ENCODE peak calls at places on chromosomes 6 and 20, in four cellular contexts. One of them, this sample, is unnamed.
A peak's percentile ranks its signal among the peaks of the same experiment; 100 is the strongest.

GRCh38 chr6:107572886-107573285 is 83.0 kb downstream of the SOBP start:
- DNase-seq in neural progenitor cell: peak; percentile 58
- DNase-seq in fibroblast of lung: no peak
- DNase-seq in mesendoderm: peak; percentile 72
- DNase-seq in this sample: no peak

GRCh38 chr20:50516935-50517816 is 7.0 kb downstream of the PTPN1 start:
- DNase-seq in neural progenitor cell: no peak
- DNase-seq in mesendoderm: no peak
- DNase-seq in fibroblast of lung: no peak
- DNase-seq in this sample: no peak

GRCh38 chr6:151240036-151240685 is 394 bp downstream of the AKAP12 start:
- DNase-seq in fibroblast of lung: peak; percentile 83
- DNase-seq in neural progenitor cell: peak; percentile 96
- DNase-seq in mesendoderm: peak; percentile 97
- DNase-seq in this sample: peak; percentile 91

GRCh38 chr20:21048841-21049273 is 57.3 kb downstream of the LINC00237 start:
- DNase-seq in fibroblast of lung: no peak
- DNase-seq in neural progenitor cell: peak; percentile 60
- DNase-seq in mesendoderm: peak; percentile 74
- DNase-seq in this sample: no peak

GRCh38 chr6:118080547-118080946 is 173.5 kb downstream of the SLC35F1 start:
- DNase-seq in neural progenitor cell: peak; percentile 35
- DNase-seq in fibroblast of lung: no peak
- DNase-seq in mesendoderm: peak; percentile 56
- DNase-seq in this sample: no peak

GRCh38 chr6:24458937-24459336 is 30.4 kb downstream of the GPLD1 start:
- DNase-seq in mesendoderm: no peak
- DNase-seq in neural progenitor cell: no peak
- DNase-seq in fibroblast of lung: no peak
- DNase-seq in this sample: no peak

GRCh38 chr20:63597651-63598478 is 23.8 kb upstream of the HELZ2 start:
- DNase-seq in fibroblast of lung: no peak
- DNase-seq in neural progenitor cell: no peak
- DNase-seq in mesendoderm: no peak
- DNase-seq in this sample: no peak

GRCh38 chr20:14956026-14956425 is 618.6 kb upstream of the FLRT3 start:
- DNase-seq in fibroblast of lung: no peak
- DNase-seq in mesendoderm: no peak
- DNase-seq in neural progenitor cell: no peak
- DNase-seq in this sample: no peak

GRCh38 chr6:110284877-110285276 is 73.3 kb downstream of the METTL24 start:
- DNase-seq in mesendoderm: no peak
- DNase-seq in neural progenitor cell: no peak
- DNase-seq in fibroblast of lung: no peak
- DNase-seq in this sample: no peak

DNA sequence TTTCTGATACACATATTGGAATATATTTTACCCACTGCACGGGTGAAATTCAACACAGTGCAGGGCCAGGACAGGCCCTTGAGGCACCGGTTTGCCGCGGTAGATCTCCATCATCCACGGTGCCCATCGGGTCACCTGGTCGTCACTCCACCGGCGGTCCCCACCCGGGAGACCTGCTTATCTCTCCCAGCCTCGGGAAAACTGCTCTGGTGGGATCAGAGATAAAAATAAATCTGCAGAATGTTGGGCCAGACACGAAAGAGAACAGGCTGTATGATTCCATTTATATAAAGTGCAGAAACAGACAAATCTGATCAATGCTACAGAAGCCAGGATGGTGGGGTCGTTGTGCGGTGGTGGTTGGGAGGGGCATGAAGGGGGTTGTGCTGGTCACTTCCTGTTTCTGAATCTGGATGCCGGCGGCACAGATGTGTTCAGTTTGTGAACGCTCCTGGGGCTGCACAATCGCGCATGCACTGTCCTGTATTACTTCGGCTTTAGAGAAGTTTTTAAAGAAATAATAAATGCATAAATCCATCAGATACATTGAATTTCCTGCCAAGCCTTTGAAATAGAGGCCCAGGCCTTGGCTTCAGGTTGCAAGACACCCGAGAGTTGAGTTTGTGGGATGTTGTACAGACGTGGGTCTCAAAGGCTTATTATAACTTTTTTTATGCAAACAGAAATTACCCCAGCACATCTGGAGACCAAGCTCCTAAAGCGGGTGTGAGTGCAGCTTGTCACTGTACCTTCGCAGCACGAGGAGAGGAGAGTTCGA is 54.3 kb downstream of the ANKRD60 start:
- DNase-seq in fibroblast of lung: peak; percentile 14
- DNase-seq in neural progenitor cell: no peak
- DNase-seq in mesendoderm: no peak
- DNase-seq in this sample: no peak
- H3K4me3 ChIP-seq in fibroblast of lung: no peak overlapping the region
- H3K4me3 ChIP-seq in neural progenitor cell: no peak overlapping the region
- H3K4me3 ChIP-seq in mesendoderm: no peak overlapping the region
- H3K4me3 ChIP-seq in this sample: peak overlapping the region; percentile 55

GRCh38 chr20:22576733-22577514 is 7.4 kb downstream of the FOXA2 start:
- DNase-seq in neural progenitor cell: peak; percentile 39
- DNase-seq in mesendoderm: no peak
- DNase-seq in fibroblast of lung: no peak
- DNase-seq in this sample: no peak

GRCh38 chr20:22576273-22576672 is 8.1 kb downstream of the FOXA2 start:
- DNase-seq in fibroblast of lung: no peak
- DNase-seq in mesendoderm: peak; percentile 45
- DNase-seq in neural progenitor cell: no peak
- DNase-seq in this sample: no peak

GRCh38 chr20:22578221-22579118 is 5.9 kb downstream of the FOXA2 start:
- DNase-seq in neural progenitor cell: peak; percentile 60
- DNase-seq in fibroblast of lung: no peak
- DNase-seq in mesendoderm: peak; percentile 42
- DNase-seq in this sample: no peak

GRCh38 chr20:22579119-22579427 is 5.3 kb downstream of the FOXA2 start:
- DNase-seq in mesendoderm: peak; percentile 95
- DNase-seq in neural progenitor cell: peak; percentile 96
- DNase-seq in fibroblast of lung: no peak
- DNase-seq in this sample: no peak

GRCh38 chr20:22577515-22578220 is 6.7 kb downstream of the FOXA2 start:
- DNase-seq in fibroblast of lung: no peak
- DNase-seq in mesendoderm: peak; percentile 75
- DNase-seq in neural progenitor cell: peak; percentile 75
- DNase-seq in this sample: no peak
- H3K9ac ChIP-seq in fibroblast of lung: no peak overlapping the region
- H3K9ac ChIP-seq in mesendoderm: peak overlapping the region; percentile 53
- H3K9ac ChIP-seq in neural progenitor cell: no peak overlapping the region
- H3K9ac ChIP-seq in this sample: no peak overlapping the region

DNA sequence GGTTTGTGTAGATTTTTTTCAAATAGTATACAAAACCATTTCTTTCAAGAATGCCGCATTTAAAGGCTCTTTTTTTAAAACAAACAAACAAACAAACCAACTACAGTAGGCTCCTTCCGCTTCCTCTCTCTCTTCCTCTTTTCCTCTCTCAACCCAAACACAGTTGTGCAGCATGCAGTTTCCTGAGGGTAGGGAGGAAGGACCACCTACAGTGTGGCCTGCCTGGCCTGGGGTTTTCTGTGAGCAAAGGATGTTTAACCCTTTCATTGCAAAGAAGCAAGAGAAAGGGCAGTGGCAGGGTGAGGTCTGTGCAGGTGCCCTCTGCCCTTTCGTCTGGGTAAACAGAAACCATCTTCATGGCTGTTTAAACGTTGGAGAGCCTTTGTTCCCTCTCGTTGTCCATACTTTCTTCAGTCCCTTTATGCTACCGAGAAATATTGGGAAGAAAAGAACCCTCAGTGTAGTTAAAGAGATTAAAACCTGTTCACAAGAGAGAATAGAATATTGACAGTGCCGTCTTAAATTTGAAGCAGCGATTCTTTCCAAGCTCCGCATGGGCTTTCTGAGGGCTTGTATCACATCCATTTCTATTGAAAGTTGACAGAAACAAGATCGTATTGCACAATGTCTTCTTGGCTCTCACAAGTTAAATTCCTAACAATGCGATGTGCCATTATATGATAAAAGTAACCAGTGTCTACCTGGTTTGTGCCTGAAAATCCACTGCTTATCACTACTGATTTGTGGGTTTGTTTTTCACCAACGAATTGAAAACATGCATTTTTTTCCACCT is 215.5 kb upstream of the SNX9 start:
- DNase-seq in mesendoderm: peak; percentile 60
- DNase-seq in fibroblast of lung: no peak
- DNase-seq in neural progenitor cell: peak; percentile 45
- DNase-seq in this sample: no peak
- H3K4me3 ChIP-seq in mesendoderm: no peak overlapping the region
- H3K4me3 ChIP-seq in fibroblast of lung: no peak overlapping the region
- H3K4me3 ChIP-seq in neural progenitor cell: no peak overlapping the region
- H3K4me3 ChIP-seq in this sample: no peak overlapping the region

GRCh38 chr6:49849121-49849907 is 17.0 kb downstream of the CRISP1 start:
- DNase-seq in neural progenitor cell: peak; percentile 83
- DNase-seq in mesendoderm: peak; percentile 59
- DNase-seq in fibroblast of lung: peak; percentile 78
- DNase-seq in this sample: peak; percentile 60
- H3K9ac ChIP-seq in neural progenitor cell: no peak overlapping the region
- H3K9ac ChIP-seq in mesendoderm: no peak overlapping the region
- H3K9ac ChIP-seq in fibroblast of lung: no peak overlapping the region
- H3K9ac ChIP-seq in this sample: no peak overlapping the region

DNA sequence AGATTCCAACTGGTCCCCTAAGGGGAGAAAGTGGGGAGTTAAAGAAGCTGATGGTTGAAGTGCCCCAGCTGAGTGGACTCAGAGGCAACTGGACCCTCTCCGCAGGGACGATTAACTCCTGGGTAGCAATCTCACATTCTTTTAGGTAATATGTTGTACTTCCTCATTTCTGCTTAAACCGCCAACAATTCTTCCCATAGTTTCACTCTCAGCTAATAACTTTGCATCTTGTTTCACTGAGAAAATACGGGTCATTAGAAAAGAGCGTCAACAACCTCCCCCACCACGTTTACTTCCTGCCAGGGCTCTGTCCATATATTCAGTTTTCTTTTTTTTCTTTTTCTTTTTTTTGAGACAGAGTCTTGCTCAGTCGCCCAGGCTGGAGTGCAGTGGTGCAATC is 39.5 kb upstream of the CHD6 start:
- DNase-seq in mesendoderm: no peak
- DNase-seq in fibroblast of lung: no peak
- DNase-seq in neural progenitor cell: no peak
- DNase-seq in this sample: no peak
- H3K4me3 ChIP-seq in mesendoderm: no peak overlapping the region
- H3K4me3 ChIP-seq in fibroblast of lung: no peak overlapping the region
- H3K4me3 ChIP-seq in neural progenitor cell: no peak overlapping the region
- H3K4me3 ChIP-seq in this sample: no peak overlapping the region

GRCh38 chr6:11852061-11852619 is 73.5 kb upstream of the ADTRP start:
- DNase-seq in fibroblast of lung: no peak
- DNase-seq in neural progenitor cell: peak; percentile 52
- DNase-seq in mesendoderm: no peak
- DNase-seq in this sample: no peak

GRCh38 chr6:11855743-11856142 is 77.1 kb upstream of the ADTRP start:
- DNase-seq in fibroblast of lung: no peak
- DNase-seq in neural progenitor cell: no peak
- DNase-seq in mesendoderm: no peak
- DNase-seq in this sample: no peak

GRCh38 chr6:11851405-11851804 is 72.8 kb upstream of the ADTRP start:
- DNase-seq in fibroblast of lung: no peak
- DNase-seq in mesendoderm: no peak
- DNase-seq in neural progenitor cell: no peak
- DNase-seq in this sample: peak; percentile 85

GRCh38 chr6:11853678-11854417 is 75.2 kb upstream of the ADTRP start:
- DNase-seq in mesendoderm: no peak
- DNase-seq in neural progenitor cell: no peak
- DNase-seq in fibroblast of lung: peak; percentile 31
- DNase-seq in this sample: peak; percentile 54

GRCh38 chr6:11854418-11855165 is 76.0 kb upstream of the ADTRP start:
- DNase-seq in mesendoderm: no peak
- DNase-seq in fibroblast of lung: peak; percentile 60
- DNase-seq in neural progenitor cell: no peak
- DNase-seq in this sample: peak; percentile 82
- H3K9ac ChIP-seq in mesendoderm: no peak overlapping the region
- H3K9ac ChIP-seq in fibroblast of lung: no peak overlapping the region
- H3K9ac ChIP-seq in neural progenitor cell: no peak overlapping the region
- H3K9ac ChIP-seq in this sample: no peak overlapping the region

GRCh38 chr6:10406556-10406955 is 8.3 kb downstream of the TFAP2A start:
- DNase-seq in neural progenitor cell: no peak
- DNase-seq in mesendoderm: no peak
- DNase-seq in fibroblast of lung: no peak
- DNase-seq in this sample: no peak

GRCh38 chr6:10409160-10409765 is 5.6 kb downstream of the TFAP2A start:
- DNase-seq in neural progenitor cell: no peak
- DNase-seq in fibroblast of lung: no peak
- DNase-seq in mesendoderm: peak; percentile 35
- DNase-seq in this sample: no peak

GRCh38 chr6:10407018-10407673 is 7.7 kb downstream of the TFAP2A start:
- DNase-seq in fibroblast of lung: no peak
- DNase-seq in mesendoderm: no peak
- DNase-seq in neural progenitor cell: peak; percentile 58
- DNase-seq in this sample: no peak

GRCh38 chr6:10409766-10410209 is 5.1 kb downstream of the TFAP2A start:
- DNase-seq in neural progenitor cell: peak; percentile 39
- DNase-seq in fibroblast of lung: no peak
- DNase-seq in mesendoderm: peak; percentile 35
- DNase-seq in this sample: no peak

GRCh38 chr6:10407674-10408054 is 7.2 kb downstream of the TFAP2A start:
- DNase-seq in neural progenitor cell: no peak
- DNase-seq in mesendoderm: no peak
- DNase-seq in fibroblast of lung: no peak
- DNase-seq in this sample: no peak
- H3K4me3 ChIP-seq in neural progenitor cell: no peak overlapping the region
- H3K4me3 ChIP-seq in mesendoderm: no peak overlapping the region
- H3K4me3 ChIP-seq in fibroblast of lung: no peak overlapping the region
- H3K4me3 ChIP-seq in this sample: no peak overlapping the region

GRCh38 chr6:138115877-138116660 is 8.8 kb upstream of the PERP start:
- DNase-seq in mesendoderm: peak; percentile 75
- DNase-seq in fibroblast of lung: peak; percentile 81
- DNase-seq in neural progenitor cell: peak; percentile 81
- DNase-seq in this sample: peak; percentile 77
- H3K9ac ChIP-seq in mesendoderm: no peak overlapping the region
- H3K9ac ChIP-seq in fibroblast of lung: no peak overlapping the region
- H3K9ac ChIP-seq in neural progenitor cell: no peak overlapping the region
- H3K9ac ChIP-seq in this sample: no peak overlapping the region

This sample was measured in mesenchymal stem cell.